ENCODE peak calls at places on chromosomes 2 and 18, in eight cellular contexts. R is uterus, I is heart left ventricle, S is prostate gland, L is NB4, U is HepG2, N is endothelial cell of umbilical vein, D is body of pancreas. C is an unnamed sample.

GRCh38 chr18:24050916-24051255 is 36.3 kb downstream of the TTC39C start:
- DNase-seq in U (no peak), S (no peak), L (no peak), N (no peak), R (no peak), D (no peak), I (no peak), C (no peak)

GRCh38 chr2:133362061-133362476 is 206.2 kb downstream of the NCKAP5 start:
- DNase-seq in U (no peak), R (no peak), L (peak; percentile 5), S (no peak), N (no peak), D (no peak), I (no peak), C (no peak)

GRCh38 chr2:237923507-237924163 is 43.2 kb upstream of the UBE2F start:
- DNase-seq in U (peak; percentile 47), S (peak; percentile 23), I (peak; percentile 81), R (peak; percentile 81), D (peak; percentile 86), L (peak; percentile 52), N (peak; percentile 51), C (no peak)

GRCh38 chr2:224432003-224432574 is 30.2 kb upstream of the FAM124B start:
- DNase-seq in S (no peak), D (no peak), L (no peak), N (no peak), U (no peak), I (no peak), R (no peak), C (no peak)

GRCh38 chr2:159658887-159659437 is 42.6 kb upstream of the BAZ2B start:
- DNase-seq in I (no peak), N (no peak), D (peak; percentile 32), L (no peak), S (no peak), U (no peak), R (peak; percentile 28), C (no peak)

GRCh38 chr2:28544405-28544914 is 48.6 kb downstream of the PLB1 start:
- DNase-seq in D (no peak), I (no peak), S (no peak), N (peak; percentile 47), R (no peak), U (peak; percentile 92), L (no peak), C (no peak)

GRCh38 chr2:48039209-48039990 is 133.1 kb upstream of the FBXO11 start:
- DNase-seq in L (no peak), U (no peak), D (no peak), I (no peak), N (no peak), S (no peak), R (no peak), C (no peak)

GRCh38 chr18:48926420-48926857 is 24.3 kb downstream of the SMAD7 start:
- DNase-seq in L (no peak), N (no peak), U (peak; percentile 89), I (no peak), R (no peak), S (no peak), D (peak; percentile 54), C (no peak)

GRCh38 chr2:213416832-213417231 is 132.6 kb downstream of the SPAG16 start:
- DNase-seq in U (no peak), D (no peak), I (no peak), R (no peak), L (no peak), S (no peak), N (no peak), C (no peak)

GRCh38 chr2:37865640-37866039 is 59.4 kb upstream of the RMDN2 start:
- DNase-seq in R (peak; percentile 65), N (no peak), S (no peak), D (no peak), U (no peak), L (no peak), I (no peak), C (no peak)

GRCh38 chr2:223230352-223230751 is 178.4 kb downstream of the KCNE4 start:
- DNase-seq in D (no peak), N (no peak), U (no peak), S (peak; percentile 80), R (no peak), I (no peak), L (no peak), C (no peak)

GRCh38 chr2:231187736-231188505 is 10.5 kb upstream of the ARMC9 start:
- DNase-seq in S (no peak), R (no peak), D (peak; percentile 65), I (peak; percentile 55), L (no peak), U (peak; percentile 89), N (peak; percentile 64), C (no peak)

GRCh38 chr18:59005266-59005665 is 134.4 kb upstream of the SEC11C start:
- DNase-seq in U (no peak), L (no peak), S (peak; percentile 30), I (peak; percentile 73), D (peak; percentile 22), R (peak; percentile 36), N (peak; percentile 30), C (no peak)

GRCh38 chr2:27581417-27582128 is 1.3 kb upstream of the ZNF512 start:
- DNase-seq in R (no peak), D (no peak), S (no peak), I (no peak), L (no peak), U (no peak), N (no peak), C (no peak)

GRCh38 chr2:119198267-119198840 is 25.3 kb upstream of the STEAP3 start:
- DNase-seq in S (no peak), N (no peak), L (no peak), D (peak; percentile 37), U (peak; percentile 67), R (no peak), I (no peak), C (no peak)

GRCh38 chr2:60550984-60551240 is 2.5 kb downstream of the BCL11A start:
- DNase-seq in R (no peak), D (no peak), U (no peak), N (no peak), S (no peak), I (no peak), L (no peak), C (no peak)

GRCh38 chr2:18980778-18981104 is 377.7 kb downstream of the OSR1 start:
- DNase-seq in N (no peak), D (no peak), L (no peak), I (no peak), R (no peak), U (no peak), S (no peak), C (no peak)

DNA sequence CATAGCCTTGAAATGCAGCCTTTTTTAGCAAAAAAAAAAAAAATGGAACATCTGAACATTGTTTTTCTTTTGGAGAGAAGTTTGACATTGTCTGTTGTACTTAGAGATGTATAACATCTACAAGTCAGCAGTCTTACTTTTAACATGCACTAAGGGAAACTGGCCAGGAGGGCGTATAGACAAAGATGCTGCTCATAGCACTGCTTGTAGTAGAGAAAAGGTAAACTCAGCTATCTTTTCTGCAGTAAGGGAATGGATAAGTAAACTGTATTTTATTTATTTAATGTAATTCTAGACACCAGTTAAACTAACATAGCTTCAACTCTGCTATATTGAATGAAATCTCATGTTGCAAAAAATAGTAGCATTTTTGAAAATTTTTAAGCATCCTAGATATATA is 489.6 kb downstream of the PTPRM start:
- DNase-seq in U (no peak), N (no peak), R (no peak), S (no peak), D (no peak), I (no peak), L (no peak), C (no peak)
- TF ChIP-seq POLR2A in U (no peak), N (no peak), R (no peak), S (no peak), D (no peak), I (no peak), L (no peak), C (no peak)

GRCh38 chr18:9135912-9136314 is 668 bp upstream of the ANKRD12 start:
- DNase-seq in I (no peak), S (no peak), D (peak; percentile 60), N (peak; percentile 44), R (no peak), U (peak; percentile 28), L (peak; percentile 67), C (no peak)

GRCh38 chr18:9136315-9137141 is at the start of gene ANKRD12:
- DNase-seq in D (peak; percentile 97), U (peak; percentile 88), I (peak; percentile 99), L (peak; percentile 97), S (peak; percentile 96), N (peak; percentile 99), R (peak; percentile 94), C (peak; percentile 93)

GRCh38 chr18:9133225-9133624 is 3.4 kb upstream of the ANKRD12 start:
- DNase-seq in I (no peak), D (no peak), S (no peak), U (no peak), R (no peak), N (no peak), L (no peak), C (no peak)

GRCh38 chr18:9137168-9138066 is 836 bp downstream of the ANKRD12 start:
- DNase-seq in D (peak; percentile 73), U (peak; percentile 53), R (peak; percentile 49), S (peak; percentile 52), N (peak; percentile 78), L (peak; percentile 80), I (peak; percentile 74), C (peak; percentile 53)

GRCh38 chr18:9135081-9135911 is 1.3 kb upstream of the ANKRD12 start:
- DNase-seq in I (no peak), R (no peak), U (no peak), S (no peak), L (no peak), D (no peak), N (peak; percentile 19), C (no peak)
- TF ChIP-seq POLR2A in I (no peak), R (no peak), U (no peak), S (no peak), L (no peak), D (no peak), N (no peak), C (no peak)

GRCh38 chr2:8684885-8685696 is 3.2 kb downstream of the ID2 start:
- DNase-seq in R (peak; percentile 52), L (peak; percentile 50), N (no peak), S (peak; percentile 58), I (peak; percentile 65), U (peak; percentile 59), D (peak; percentile 66), C (no peak)
- TF ChIP-seq POLR2A in R (no peak), L (no peak), N (no peak), S (no peak), I (no peak), U (no peak), D (peak; percentile 78), C (peak; percentile 7)

DNA sequence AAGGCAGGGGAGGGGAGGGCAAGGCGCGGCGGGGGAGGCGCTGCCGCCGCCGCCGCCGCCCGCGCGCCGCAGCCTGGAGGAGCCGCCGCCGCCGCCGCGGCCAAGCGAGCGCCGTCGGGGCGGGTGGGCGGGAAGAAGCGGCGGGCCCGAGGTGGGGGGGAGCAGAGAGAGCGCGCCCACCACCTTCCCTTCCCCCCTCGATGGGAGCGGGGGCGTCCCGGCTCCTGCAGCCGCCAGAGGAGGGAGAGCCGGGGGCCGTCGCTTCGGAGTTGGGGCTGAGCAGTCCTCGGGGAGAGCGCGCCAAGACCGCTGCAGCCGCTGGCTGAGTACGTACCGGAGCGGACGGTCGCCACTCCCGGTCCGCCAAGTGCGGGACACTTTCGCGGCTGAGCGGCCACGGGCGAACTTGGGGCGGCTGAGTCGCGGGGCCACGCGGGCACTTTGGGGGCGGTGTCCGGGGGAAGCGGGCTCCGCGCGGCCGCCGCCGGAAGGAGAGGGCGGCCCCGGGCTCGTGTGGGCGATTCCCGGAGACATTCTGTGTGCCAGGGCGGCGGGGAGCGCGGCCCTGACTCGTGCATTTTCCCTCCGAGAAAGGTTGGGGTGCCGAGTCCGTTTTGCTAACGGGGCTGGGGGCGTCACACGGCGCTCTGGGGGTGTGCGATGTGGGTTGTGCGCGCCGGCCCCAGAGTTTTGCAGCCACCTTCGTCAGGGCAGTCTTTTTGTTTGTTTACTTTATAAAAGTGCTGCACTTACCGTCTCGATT is at the start of gene NAB1:
- DNase-seq in R (peak; percentile 58), S (peak; percentile 25), I (peak; percentile 54), U (peak; percentile 15), L (peak; percentile 76), N (peak; percentile 61), D (peak; percentile 60), C (no peak)
- TF ChIP-seq POLR2A in R (peak; percentile 28), S (no peak), I (peak; percentile 17), U (no peak), L (peak; percentile 6), N (peak; percentile 45), D (peak; percentile 41), C (no peak)